ENCODE peak calls at places on chromosomes 2 and 18, in ten cellular contexts. One of them, this sample, is unnamed.

GRCh38 chr2:158797963-158798700 is 3.0 kb downstream of the DAPL1 start:
- DNase-seq in tibial artery: no peak
- DNase-seq in pancreas: no peak
- DNase-seq in CD8-positive, alpha-beta T cell: no peak
- DNase-seq in GM23248: peak; percentile 71
- DNase-seq in breast epithelium: no peak
- DNase-seq in CD4-positive, CD25-positive, alpha-beta regulatory T cell: no peak
- DNase-seq in naive thymus-derived CD4-positive, alpha-beta T cell: no peak
- DNase-seq in right cardiac atrium: no peak
- DNase-seq in mammary epithelial cell: peak; percentile 68
- DNase-seq in this sample: no peak

GRCh38 chr2:44358498-44358897 is 2.8 kb downstream of the PREPL start:
- DNase-seq in pancreas: peak; percentile 74
- DNase-seq in right cardiac atrium: peak; percentile 24
- DNase-seq in mammary epithelial cell: peak; percentile 63
- DNase-seq in CD8-positive, alpha-beta T cell: peak; percentile 50
- DNase-seq in breast epithelium: peak; percentile 59
- DNase-seq in CD4-positive, CD25-positive, alpha-beta regulatory T cell: peak; percentile 5
- DNase-seq in GM23248: peak; percentile 61
- DNase-seq in tibial artery: peak; percentile 42
- DNase-seq in naive thymus-derived CD4-positive, alpha-beta T cell: no peak
- DNase-seq in this sample: no peak

GRCh38 chr18:47260138-47260923 is 8.9 kb upstream of the SKOR2 start:
- DNase-seq in right cardiac atrium: peak; percentile 35
- DNase-seq in breast epithelium: no peak
- DNase-seq in pancreas: peak; percentile 38
- DNase-seq in CD4-positive, CD25-positive, alpha-beta regulatory T cell: no peak
- DNase-seq in tibial artery: no peak
- DNase-seq in CD8-positive, alpha-beta T cell: no peak
- DNase-seq in GM23248: peak; percentile 61
- DNase-seq in naive thymus-derived CD4-positive, alpha-beta T cell: no peak
- DNase-seq in mammary epithelial cell: peak; percentile 43
- DNase-seq in this sample: peak; percentile 71

GRCh38 chr2:196097864-196098660 is 29.4 kb upstream of the DNAH7 start:
- DNase-seq in CD8-positive, alpha-beta T cell: no peak
- DNase-seq in CD4-positive, CD25-positive, alpha-beta regulatory T cell: no peak
- DNase-seq in right cardiac atrium: no peak
- DNase-seq in GM23248: no peak
- DNase-seq in pancreas: no peak
- DNase-seq in tibial artery: no peak
- DNase-seq in mammary epithelial cell: no peak
- DNase-seq in breast epithelium: no peak
- DNase-seq in naive thymus-derived CD4-positive, alpha-beta T cell: no peak
- DNase-seq in this sample: no peak

GRCh38 chr2:206480161-206480560 is 36.8 kb downstream of the ADAM23 start:
- DNase-seq in GM23248: peak; percentile 20
- DNase-seq in right cardiac atrium: no peak
- DNase-seq in CD8-positive, alpha-beta T cell: no peak
- DNase-seq in breast epithelium: no peak
- DNase-seq in CD4-positive, CD25-positive, alpha-beta regulatory T cell: no peak
- DNase-seq in mammary epithelial cell: peak; percentile 76
- DNase-seq in tibial artery: no peak
- DNase-seq in pancreas: no peak
- DNase-seq in naive thymus-derived CD4-positive, alpha-beta T cell: no peak
- DNase-seq in this sample: no peak

GRCh38 chr2:42902939-42903709 is 110.7 kb upstream of the HAAO start:
- DNase-seq in CD8-positive, alpha-beta T cell: no peak
- DNase-seq in breast epithelium: no peak
- DNase-seq in GM23248: peak; percentile 39
- DNase-seq in naive thymus-derived CD4-positive, alpha-beta T cell: no peak
- DNase-seq in mammary epithelial cell: no peak
- DNase-seq in pancreas: no peak
- DNase-seq in CD4-positive, CD25-positive, alpha-beta regulatory T cell: no peak
- DNase-seq in right cardiac atrium: no peak
- DNase-seq in tibial artery: no peak
- DNase-seq in this sample: no peak

GRCh38 chr2:237383991-237384671 is 29.8 kb downstream of the COL6A3 start:
- DNase-seq in right cardiac atrium: no peak
- DNase-seq in mammary epithelial cell: no peak
- DNase-seq in tibial artery: no peak
- DNase-seq in naive thymus-derived CD4-positive, alpha-beta T cell: no peak
- DNase-seq in GM23248: peak; percentile 80
- DNase-seq in CD8-positive, alpha-beta T cell: no peak
- DNase-seq in CD4-positive, CD25-positive, alpha-beta regulatory T cell: no peak
- DNase-seq in pancreas: no peak
- DNase-seq in breast epithelium: no peak
- DNase-seq in this sample: no peak

GRCh38 chr2:212537311-212538155 is 1.1 kb downstream of the ERBB4 start:
- DNase-seq in mammary epithelial cell: no peak
- DNase-seq in CD4-positive, CD25-positive, alpha-beta regulatory T cell: no peak
- DNase-seq in breast epithelium: no peak
- DNase-seq in GM23248: peak; percentile 45
- DNase-seq in naive thymus-derived CD4-positive, alpha-beta T cell: no peak
- DNase-seq in CD8-positive, alpha-beta T cell: no peak
- DNase-seq in right cardiac atrium: peak; percentile 34
- DNase-seq in pancreas: peak; percentile 33
- DNase-seq in tibial artery: peak; percentile 28
- DNase-seq in this sample: peak; percentile 77

GRCh38 chr18:55485666-55486065 is 102.3 kb downstream of the TCF4 start:
- DNase-seq in right cardiac atrium: no peak
- DNase-seq in tibial artery: no peak
- DNase-seq in naive thymus-derived CD4-positive, alpha-beta T cell: no peak
- DNase-seq in pancreas: no peak
- DNase-seq in GM23248: peak; percentile 87
- DNase-seq in breast epithelium: no peak
- DNase-seq in CD8-positive, alpha-beta T cell: no peak
- DNase-seq in CD4-positive, CD25-positive, alpha-beta regulatory T cell: no peak
- DNase-seq in mammary epithelial cell: peak; percentile 23
- DNase-seq in this sample: no peak
- H3K27ac ChIP-seq in right cardiac atrium: no peak overlapping the region
- H3K27ac ChIP-seq in tibial artery: no peak overlapping the region
- H3K27ac ChIP-seq in naive thymus-derived CD4-positive, alpha-beta T cell: no peak overlapping the region
- H3K27ac ChIP-seq in pancreas: no peak overlapping the region
- H3K27ac ChIP-seq in GM23248: peak overlapping the region; percentile 41
- H3K27ac ChIP-seq in breast epithelium: no peak overlapping the region
- H3K27ac ChIP-seq in CD8-positive, alpha-beta T cell: no peak overlapping the region
- H3K27ac ChIP-seq in CD4-positive, CD25-positive, alpha-beta regulatory T cell: no peak overlapping the region
- H3K27ac ChIP-seq in mammary epithelial cell: no peak overlapping the region
- H3K27ac ChIP-seq in this sample: no peak overlapping the region

GRCh38 chr2:85954918-85955420 is 66.2 kb upstream of the ST3GAL5 start:
- DNase-seq in GM23248: no peak
- DNase-seq in mammary epithelial cell: no peak
- DNase-seq in naive thymus-derived CD4-positive, alpha-beta T cell: no peak
- DNase-seq in pancreas: peak; percentile 65
- DNase-seq in breast epithelium: no peak
- DNase-seq in CD4-positive, CD25-positive, alpha-beta regulatory T cell: no peak
- DNase-seq in right cardiac atrium: no peak
- DNase-seq in tibial artery: no peak
- DNase-seq in CD8-positive, alpha-beta T cell: no peak
- DNase-seq in this sample: no peak

GRCh38 chr2:85956647-85957039 is 67.9 kb upstream of the ST3GAL5 start:
- DNase-seq in tibial artery: no peak
- DNase-seq in GM23248: no peak
- DNase-seq in pancreas: no peak
- DNase-seq in right cardiac atrium: no peak
- DNase-seq in CD8-positive, alpha-beta T cell: no peak
- DNase-seq in CD4-positive, CD25-positive, alpha-beta regulatory T cell: no peak
- DNase-seq in breast epithelium: no peak
- DNase-seq in naive thymus-derived CD4-positive, alpha-beta T cell: no peak
- DNase-seq in mammary epithelial cell: no peak
- DNase-seq in this sample: no peak

GRCh38 chr2:85953476-85953875 is 64.7 kb upstream of the ST3GAL5 start:
- DNase-seq in CD8-positive, alpha-beta T cell: no peak
- DNase-seq in CD4-positive, CD25-positive, alpha-beta regulatory T cell: no peak
- DNase-seq in GM23248: peak; percentile 35
- DNase-seq in mammary epithelial cell: no peak
- DNase-seq in breast epithelium: no peak
- DNase-seq in right cardiac atrium: no peak
- DNase-seq in pancreas: no peak
- DNase-seq in naive thymus-derived CD4-positive, alpha-beta T cell: no peak
- DNase-seq in tibial artery: no peak
- DNase-seq in this sample: no peak

GRCh38 chr2:85952196-85952734 is 63.5 kb upstream of the ST3GAL5 start:
- DNase-seq in breast epithelium: no peak
- DNase-seq in right cardiac atrium: no peak
- DNase-seq in pancreas: no peak
- DNase-seq in GM23248: no peak
- DNase-seq in naive thymus-derived CD4-positive, alpha-beta T cell: no peak
- DNase-seq in CD8-positive, alpha-beta T cell: no peak
- DNase-seq in CD4-positive, CD25-positive, alpha-beta regulatory T cell: no peak
- DNase-seq in mammary epithelial cell: no peak
- DNase-seq in tibial artery: no peak
- DNase-seq in this sample: no peak

DNA sequence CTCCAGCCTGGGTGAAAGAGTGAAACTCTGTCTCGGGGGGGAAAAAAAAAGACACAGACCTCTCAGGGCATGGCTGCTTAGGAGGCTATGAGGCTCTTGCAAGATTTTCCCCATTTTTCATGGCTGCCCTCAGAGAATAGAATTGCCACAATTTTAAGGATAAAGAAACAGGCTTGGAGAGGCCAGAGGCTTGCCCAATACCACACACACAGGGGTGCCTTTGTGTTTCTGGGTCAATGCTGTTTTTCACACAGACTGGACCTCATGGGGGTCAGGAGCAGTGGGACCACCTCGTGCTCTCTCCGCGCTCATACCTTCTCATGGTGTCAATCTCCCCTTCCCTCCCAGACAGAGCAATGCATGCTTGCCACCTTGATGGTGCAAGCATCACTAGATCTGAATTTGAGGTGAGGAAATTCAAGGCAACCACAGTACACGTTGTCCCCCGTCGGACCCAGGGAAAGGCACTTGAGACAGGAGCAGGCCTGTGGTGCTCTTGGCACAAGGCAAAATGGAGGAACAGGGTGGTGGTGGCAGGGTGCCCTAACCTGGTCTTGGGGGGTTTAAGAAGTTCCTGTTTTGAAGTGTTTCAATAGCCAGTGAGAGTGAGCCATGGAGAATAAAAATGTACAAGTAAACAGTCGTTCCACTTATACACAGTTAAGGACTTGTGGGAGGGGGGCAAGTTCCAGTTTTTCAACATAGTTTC is 65.6 kb upstream of the ST3GAL5 start:
- DNase-seq in CD8-positive, alpha-beta T cell: no peak
- DNase-seq in breast epithelium: no peak
- DNase-seq in tibial artery: no peak
- DNase-seq in naive thymus-derived CD4-positive, alpha-beta T cell: no peak
- DNase-seq in CD4-positive, CD25-positive, alpha-beta regulatory T cell: no peak
- DNase-seq in pancreas: no peak
- DNase-seq in mammary epithelial cell: no peak
- DNase-seq in GM23248: no peak
- DNase-seq in right cardiac atrium: no peak
- DNase-seq in this sample: no peak
- H3K27ac ChIP-seq in CD8-positive, alpha-beta T cell: no peak overlapping the region
- H3K27ac ChIP-seq in breast epithelium: peak overlapping the region; percentile 42
- H3K27ac ChIP-seq in tibial artery: no peak overlapping the region
- H3K27ac ChIP-seq in naive thymus-derived CD4-positive, alpha-beta T cell: no peak overlapping the region
- H3K27ac ChIP-seq in CD4-positive, CD25-positive, alpha-beta regulatory T cell: no peak overlapping the region
- H3K27ac ChIP-seq in pancreas: no peak overlapping the region
- H3K27ac ChIP-seq in mammary epithelial cell: no peak overlapping the region
- H3K27ac ChIP-seq in GM23248: no peak overlapping the region
- H3K27ac ChIP-seq in right cardiac atrium: no peak overlapping the region
- H3K27ac ChIP-seq in this sample: no peak overlapping the region

DNA sequence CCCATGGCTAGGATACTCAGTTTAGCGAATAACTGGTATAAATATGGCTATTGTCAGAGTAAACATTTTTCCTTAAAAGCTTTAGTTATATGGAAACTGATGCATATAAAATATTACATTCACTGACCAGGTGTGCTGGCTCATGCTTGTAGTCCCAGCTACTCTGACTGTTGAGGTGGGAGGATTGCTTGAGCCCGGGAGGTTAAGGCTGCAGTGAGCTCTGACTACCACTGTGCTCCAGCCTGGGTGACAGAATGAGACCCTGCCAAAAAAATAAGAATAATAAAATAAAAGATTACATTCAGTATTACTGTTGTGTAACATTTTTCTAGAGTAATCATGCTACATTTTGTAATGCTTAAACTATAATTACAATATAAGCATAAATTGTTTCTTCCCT is 350.4 kb upstream of the FSIP2 start:
- DNase-seq in tibial artery: no peak
- DNase-seq in naive thymus-derived CD4-positive, alpha-beta T cell: no peak
- DNase-seq in CD8-positive, alpha-beta T cell: no peak
- DNase-seq in breast epithelium: no peak
- DNase-seq in CD4-positive, CD25-positive, alpha-beta regulatory T cell: no peak
- DNase-seq in right cardiac atrium: no peak
- DNase-seq in GM23248: no peak
- DNase-seq in mammary epithelial cell: no peak
- DNase-seq in pancreas: no peak
- DNase-seq in this sample: no peak
- H3K27ac ChIP-seq in tibial artery: no peak overlapping the region
- H3K27ac ChIP-seq in naive thymus-derived CD4-positive, alpha-beta T cell: no peak overlapping the region
- H3K27ac ChIP-seq in CD8-positive, alpha-beta T cell: no peak overlapping the region
- H3K27ac ChIP-seq in breast epithelium: no peak overlapping the region
- H3K27ac ChIP-seq in CD4-positive, CD25-positive, alpha-beta regulatory T cell: no peak overlapping the region
- H3K27ac ChIP-seq in right cardiac atrium: no peak overlapping the region
- H3K27ac ChIP-seq in GM23248: no peak overlapping the region
- H3K27ac ChIP-seq in mammary epithelial cell: no peak overlapping the region
- H3K27ac ChIP-seq in pancreas: no peak overlapping the region
- H3K27ac ChIP-seq in this sample: no peak overlapping the region

GRCh38 chr2:890214-890613 is 60.4 kb upstream of the SNTG2 start:
- DNase-seq in breast epithelium: no peak
- DNase-seq in GM23248: no peak
- DNase-seq in CD4-positive, CD25-positive, alpha-beta regulatory T cell: no peak
- DNase-seq in pancreas: no peak
- DNase-seq in tibial artery: no peak
- DNase-seq in right cardiac atrium: no peak
- DNase-seq in naive thymus-derived CD4-positive, alpha-beta T cell: no peak
- DNase-seq in CD8-positive, alpha-beta T cell: no peak
- DNase-seq in mammary epithelial cell: no peak
- DNase-seq in this sample: no peak

GRCh38 chr2:888211-888801 is 62.3 kb upstream of the SNTG2 start:
- DNase-seq in pancreas: no peak
- DNase-seq in GM23248: peak; percentile 47
- DNase-seq in naive thymus-derived CD4-positive, alpha-beta T cell: no peak
- DNase-seq in tibial artery: no peak
- DNase-seq in CD8-positive, alpha-beta T cell: no peak
- DNase-seq in mammary epithelial cell: no peak
- DNase-seq in CD4-positive, CD25-positive, alpha-beta regulatory T cell: no peak
- DNase-seq in breast epithelium: no peak
- DNase-seq in right cardiac atrium: no peak
- DNase-seq in this sample: no peak

GRCh38 chr2:890791-891190 is 59.9 kb upstream of the SNTG2 start:
- DNase-seq in CD4-positive, CD25-positive, alpha-beta regulatory T cell: no peak
- DNase-seq in breast epithelium: no peak
- DNase-seq in right cardiac atrium: no peak
- DNase-seq in naive thymus-derived CD4-positive, alpha-beta T cell: no peak
- DNase-seq in GM23248: peak; percentile 85
- DNase-seq in tibial artery: no peak
- DNase-seq in mammary epithelial cell: no peak
- DNase-seq in CD8-positive, alpha-beta T cell: no peak
- DNase-seq in pancreas: no peak
- DNase-seq in this sample: no peak

GRCh38 chr2:887639-888038 is 63.0 kb upstream of the SNTG2 start:
- DNase-seq in pancreas: no peak
- DNase-seq in breast epithelium: no peak
- DNase-seq in mammary epithelial cell: no peak
- DNase-seq in GM23248: no peak
- DNase-seq in tibial artery: no peak
- DNase-seq in naive thymus-derived CD4-positive, alpha-beta T cell: no peak
- DNase-seq in CD8-positive, alpha-beta T cell: no peak
- DNase-seq in right cardiac atrium: no peak
- DNase-seq in CD4-positive, CD25-positive, alpha-beta regulatory T cell: no peak
- DNase-seq in this sample: no peak

DNA sequence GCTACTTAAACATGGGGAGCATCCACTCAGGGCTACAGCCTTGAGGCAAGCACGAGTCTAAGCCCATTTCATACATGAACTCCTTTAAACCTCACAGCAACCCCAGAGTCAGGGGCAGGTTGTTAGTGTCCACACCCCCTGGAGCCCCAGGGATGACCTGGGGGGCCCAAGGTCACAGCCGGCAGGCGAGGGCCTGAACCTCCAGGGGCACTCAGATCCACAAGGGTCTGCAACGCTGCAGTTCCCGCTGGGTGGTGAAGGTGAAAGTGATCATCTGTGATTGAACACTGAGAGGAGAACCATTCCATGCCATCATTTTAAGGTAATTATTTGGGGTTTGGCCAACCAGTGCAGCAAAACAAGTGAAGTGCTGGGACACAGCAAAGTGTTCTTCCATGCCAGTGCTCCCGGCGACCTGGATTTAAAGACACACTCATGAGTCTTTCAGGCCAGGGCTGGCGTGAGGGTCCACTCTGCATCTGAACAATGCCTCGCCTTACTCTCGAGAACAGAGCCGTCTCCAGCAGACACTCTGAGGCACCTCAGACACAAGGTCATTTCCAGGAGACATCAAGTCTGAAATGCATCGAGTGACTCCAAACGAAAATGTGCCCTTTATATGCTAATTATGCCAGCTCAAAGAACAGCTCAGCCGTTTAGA is 61.6 kb upstream of the SNTG2 start:
- DNase-seq in mammary epithelial cell: no peak
- DNase-seq in naive thymus-derived CD4-positive, alpha-beta T cell: no peak
- DNase-seq in GM23248: no peak
- DNase-seq in tibial artery: no peak
- DNase-seq in CD8-positive, alpha-beta T cell: no peak
- DNase-seq in breast epithelium: no peak
- DNase-seq in right cardiac atrium: no peak
- DNase-seq in pancreas: no peak
- DNase-seq in CD4-positive, CD25-positive, alpha-beta regulatory T cell: no peak
- DNase-seq in this sample: no peak
- H3K27ac ChIP-seq in mammary epithelial cell: no peak overlapping the region
- H3K27ac ChIP-seq in naive thymus-derived CD4-positive, alpha-beta T cell: no peak overlapping the region
- H3K27ac ChIP-seq in GM23248: no peak overlapping the region
- H3K27ac ChIP-seq in tibial artery: no peak overlapping the region
- H3K27ac ChIP-seq in CD8-positive, alpha-beta T cell: no peak overlapping the region
- H3K27ac ChIP-seq in breast epithelium: no peak overlapping the region
- H3K27ac ChIP-seq in right cardiac atrium: no peak overlapping the region
- H3K27ac ChIP-seq in pancreas: no peak overlapping the region
- H3K27ac ChIP-seq in CD4-positive, CD25-positive, alpha-beta regulatory T cell: no peak overlapping the region
- H3K27ac ChIP-seq in this sample: no peak overlapping the region

This sample was measured in kidney.